ENCODE peak calls at places on chromosomes 7 and 10, in six cellular contexts. T, U, O, M, C and S are unnamed samples.

GRCh38 chr10:51918921-51919325 is 219.5 kb upstream of the CSTF2T start:
- DNase-seq in M (no peak), U (no peak), T (no peak), O (no peak), C (no peak), S (no peak)

GRCh38 chr7:70681847-70682350 is 450.0 kb upstream of the GALNT17 start:
- DNase-seq in M (no peak), U (peak; percentile 39), C (no peak), O (no peak), T (no peak), S (no peak)

GRCh38 chr7:140972876-140973829 is 41.6 kb downstream of the MRPS33 start:
- DNase-seq in T (no peak), C (no peak), U (no peak), O (peak; percentile 90), M (no peak), S (no peak)

GRCh38 chr10:98309366-98310355 is 41.7 kb upstream of the LOXL4 start:
- DNase-seq in M (peak; percentile 49), U (no peak), C (peak; percentile 86), O (peak; percentile 46), T (peak; percentile 48), S (peak; percentile 70)

GRCh38 chr7:45687185-45687560 is 113.0 kb downstream of the ADCY1 start:
- DNase-seq in C (no peak), M (no peak), O (no peak), T (no peak), U (no peak), S (no peak)

GRCh38 chr7:42192851-42193456 is 44.1 kb downstream of the GLI3 start:
- DNase-seq in M (no peak), O (no peak), U (no peak), C (no peak), T (no peak), S (peak; percentile 74)

GRCh38 chr10:129658673-129659072 is 191.6 kb downstream of the MGMT start:
- DNase-seq in O (peak; percentile 18), C (no peak), U (no peak), T (peak; percentile 18), M (no peak), S (no peak)

GRCh38 chr7:24582171-24582570 is 8.9 kb downstream of the PALS2 start:
- DNase-seq in C (no peak), O (no peak), U (no peak), T (no peak), M (no peak), S (no peak)

GRCh38 chr7:47323904-47324303 is 258.0 kb downstream of the TNS3 start:
- DNase-seq in O (no peak), U (no peak), M (no peak), C (no peak), T (no peak), S (no peak)

GRCh38 chr10:109920011-109920410 is 3.3 kb downstream of the XPNPEP1 start:
- DNase-seq in O (no peak), C (no peak), M (no peak), U (no peak), T (no peak), S (no peak)

GRCh38 chr10:104274762-104275721 is 6.1 kb downstream of the GSTO2 start:
- DNase-seq in U (no peak), T (peak; percentile 62), O (no peak), M (peak; percentile 68), C (peak; percentile 91), S (no peak)

GRCh38 chr10:76509501-76509900 is 1078.1 kb downstream of the LRMDA start:
- DNase-seq in O (no peak), C (no peak), T (no peak), U (no peak), M (no peak), S (no peak)

GRCh38 chr10:69958232-69958902 is 94.3 kb upstream of the MACROH2A2 start:
- DNase-seq in M (peak; percentile 46), U (no peak), O (peak; percentile 38), T (peak; percentile 81), C (no peak), S (peak; percentile 33)

GRCh38 chr7:52320610-52321009 is 714.8 kb upstream of the POM121L12 start:
- DNase-seq in T (no peak), M (no peak), O (no peak), U (no peak), C (no peak), S (no peak)

GRCh38 chr10:75712241-75712880 is 280.9 kb downstream of the LRMDA start:
- DNase-seq in M (no peak), C (no peak), T (no peak), U (no peak), O (no peak), S (no peak)

GRCh38 chr7:135801045-135801693 is 52.6 kb upstream of the FAM180A start:
- DNase-seq in U (peak; percentile 35), M (peak; percentile 58), T (peak; percentile 74), C (peak; percentile 49), O (peak; percentile 65), S (peak; percentile 51)

GRCh38 chr7:80078159-80078731 is 56.4 kb upstream of the GNAI1 start:
- DNase-seq in T (no peak), C (no peak), M (no peak), O (no peak), U (no peak), S (no peak)

GRCh38 chr7:28793383-28793782 is 164.7 kb downstream of the TRIL start:
- DNase-seq in T (no peak), C (no peak), U (no peak), M (no peak), O (no peak), S (no peak)

GRCh38 chr7:119438315-119438714 is 834.7 kb upstream of the KCND2 start:
- DNase-seq in M (no peak), C (no peak), O (no peak), T (no peak), U (no peak), S (no peak)

GRCh38 chr10:108544500-108545120 is 1378.7 kb downstream of the XPNPEP1 start:
- DNase-seq in C (peak; percentile 83), T (peak; percentile 4), O (peak; percentile 3), U (no peak), M (no peak), S (peak; percentile 47)

GRCh38 chr10:58967551-58968418 is 208.7 kb upstream of the PHYHIPL start:
- DNase-seq in T (no peak), U (no peak), C (peak; percentile 77), O (peak; percentile 93), M (no peak), S (peak; percentile 44)

GRCh38 chr7:159102681-159103381 is 41.8 kb downstream of the VIPR2 start:
- DNase-seq in O (no peak), U (no peak), C (no peak), M (no peak), T (no peak), S (no peak)

GRCh38 chr10:788796-789748 is 99.6 kb upstream of the DIP2C start:
- DNase-seq in T (peak; percentile 86), C (peak; percentile 89), O (peak; percentile 82), M (peak; percentile 18), U (no peak), S (no peak)

GRCh38 chr7:138065827-138066226 is 10.4 kb upstream of the AKR1D1 start:
- DNase-seq in O (peak; percentile 85), T (no peak), C (no peak), U (no peak), M (no peak), S (no peak)

GRCh38 chr7:132130497-132130896 is 445.8 kb downstream of the PLXNA4 start:
- DNase-seq in O (no peak), M (no peak), U (no peak), C (no peak), T (no peak), S (no peak)

GRCh38 chr7:117123311-117123926 is 170.1 kb downstream of the ST7 start:
- DNase-seq in U (no peak), T (no peak), M (no peak), C (no peak), O (no peak), S (no peak)

GRCh38 chr7:44099669-44100068 is 4.5 kb upstream of the AEBP1 start:
- DNase-seq in C (no peak), T (no peak), M (no peak), U (no peak), O (no peak), S (no peak)

GRCh38 chr10:71924771-71925170 is 39.4 kb upstream of the CHST3 start:
- DNase-seq in O (no peak), U (no peak), C (no peak), T (no peak), M (no peak), S (no peak)

GRCh38 chr10:92125169-92125543 is 165.7 kb downstream of the CPEB3 start:
- DNase-seq in C (no peak), U (no peak), T (no peak), O (no peak), M (no peak), S (no peak)

GRCh38 chr10:114384181-114384580 is 20.1 kb downstream of the AFAP1L2 start:
- DNase-seq in U (no peak), C (no peak), T (no peak), O (no peak), M (no peak), S (no peak)

GRCh38 chr7:30225863-30226361 is 58.5 kb upstream of the ZNRF2 start:
- DNase-seq in T (no peak), C (no peak), M (peak; percentile 31), U (peak; percentile 79), O (no peak), S (no peak)

GRCh38 chr7:22187691-22188348 is 169.1 kb downstream of the RAPGEF5 start:
- DNase-seq in C (no peak), T (no peak), O (no peak), U (no peak), M (no peak), S (no peak)
- H3K36me3 ChIP-seq in C (no peaks in the 10 kb centered on the region), T (no peaks in the 10 kb centered on the region), O (peaks cover 65% of the 10 kb centered on the region), U (no peaks in the 10 kb centered on the region), M (no peaks in the 10 kb centered on the region), S (no peaks in the 10 kb centered on the region)

DNA sequence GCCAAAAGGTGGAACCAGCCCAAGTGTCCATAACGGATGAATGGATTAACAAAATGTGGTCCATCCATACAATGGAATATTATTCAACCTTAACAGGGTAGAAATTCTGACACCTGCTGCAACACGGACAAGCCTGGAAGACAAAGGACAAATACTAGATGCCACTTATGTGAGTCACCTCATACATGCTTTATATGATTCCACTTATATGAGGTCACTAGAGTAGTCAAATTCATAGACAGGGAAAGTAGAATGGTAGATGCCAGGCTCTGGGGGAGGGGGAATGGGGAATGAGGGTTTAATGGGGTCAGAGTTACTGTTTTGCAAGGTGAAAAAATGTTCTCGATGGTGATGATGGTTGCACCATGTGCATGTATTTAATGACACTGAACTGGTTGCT is 34.0 kb upstream of the CYTH3 start:
- DNase-seq in O (peak; percentile 72), M (peak; percentile 59), U (no peak), C (no peak), T (no peak), S (no peak)
- TF ChIP-seq YY1 in O (no peak), M (no peak), U (no peak), C (no peak), T (no peak), S (no peak)

DNA sequence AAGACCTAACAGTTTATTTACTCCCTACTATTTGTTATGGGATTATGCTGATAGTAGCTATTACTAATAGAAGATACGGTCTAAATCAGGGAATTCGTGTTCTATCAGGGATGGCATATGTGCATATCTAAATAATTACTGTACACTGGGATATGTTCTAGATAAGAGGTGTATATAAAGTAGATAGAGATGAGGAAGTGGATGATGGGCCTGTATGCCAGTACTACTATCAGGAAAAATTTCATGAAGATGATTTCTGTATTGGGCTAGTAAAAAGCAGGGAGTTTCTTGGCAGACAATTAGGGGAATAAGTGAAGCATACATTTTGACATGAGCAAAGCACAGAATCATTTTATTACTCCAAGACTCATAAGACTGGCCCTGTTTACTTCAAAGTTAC is 26.2 kb downstream of the PTPN12 start:
- DNase-seq in M (no peak), T (no peak), C (no peak), O (no peak), U (no peak), S (no peak)
- H3K9ac ChIP-seq in M (no peak overlapping the region), T (no peak overlapping the region), C (no peak overlapping the region), O (no peak overlapping the region), U (no peak overlapping the region), S (no peak overlapping the region)

GRCh38 chr7:77626515-77627306 is 69.5 kb upstream of the RSBN1L start:
- DNase-seq in M (no peak), T (no peak), U (no peak), O (no peak), C (no peak), S (no peak)
- H3K36me3 ChIP-seq in M (peaks cover 32% of the 10 kb centered on the region), T (peaks cover 57% of the 10 kb centered on the region), U (peaks cover 4% of the 10 kb centered on the region), O (peaks cover 53% of the 10 kb centered on the region), C (peaks cover 24% of the 10 kb centered on the region), S (peaks cover 54% of the 10 kb centered on the region)